ENCODE peak calls at places on chromosome 10, in nine cellular contexts. I, Q, P, A, E, O, B, C and H are unnamed samples.

GRCh38 chr10:75772153-75772887 is 340.9 kb downstream of the LRMDA start:
- DNase-seq in I (peak), Q (no peak), P (no peak), A (no peak), E (no peak), O (peak), B (no peak), C (no peak), H (no peak)

GRCh38 chr10:131972474-131973071 is 9.2 kb downstream of the BNIP3 start:
- DNase-seq in I (peak), Q (no peak), P (peak), A (no peak), E (no peak), O (no peak), B (peak), C (no peak), H (no peak)

GRCh38 chr10:50224330-50224952 is 26.9 kb downstream of the ASAH2 start:
- DNase-seq in I (peak), Q (peak), P (peak), A (peak), E (peak), O (peak), B (no peak), C (peak), H (peak)

GRCh38 chr10:53841746-53842145 is 959.3 kb downstream of the PCDH15 start:
- DNase-seq in I (no peak), Q (no peak), P (no peak), A (no peak), E (no peak), O (no peak), B (no peak), C (no peak), H (no peak)

GRCh38 chr10:27240891-27241639 is 468 bp upstream of the ACBD5 start:
- DNase-seq in I (peak), Q (peak), P (no peak), A (no peak), E (no peak), O (no peak), B (no peak), C (no peak), H (no peak)

GRCh38 chr10:79392020-79392398 is 44.7 kb downstream of the PPIF start:
- DNase-seq in I (no peak), Q (peak), P (no peak), A (no peak), E (no peak), O (no peak), B (no peak), C (no peak), H (no peak)

GRCh38 chr10:26621889-26622681 is 75.4 kb upstream of the PDSS1 start:
- DNase-seq in I (peak), Q (peak), P (no peak), A (no peak), E (peak), O (peak), B (peak), C (no peak), H (no peak)

GRCh38 chr10:3467052-3467906 is 294.7 kb upstream of the PITRM1 start:
- DNase-seq in I (peak), Q (peak), P (peak), A (peak), E (peak), O (peak), B (peak), C (peak), H (peak)

GRCh38 chr10:79293841-79294705 is 53.2 kb upstream of the PPIF start:
- DNase-seq in I (peak), Q (no peak), P (peak), A (no peak), E (no peak), O (peak), B (no peak), C (no peak), H (peak)

GRCh38 chr10:6269953-6270867 is 67.5 kb downstream of the PFKFB3 start:
- DNase-seq in I (no peak), Q (no peak), P (no peak), A (no peak), E (no peak), O (peak), B (no peak), C (no peak), H (peak)

GRCh38 chr10:73469579-73469978 is 26.2 kb downstream of the PPP3CB start:
- DNase-seq in I (no peak), Q (no peak), P (no peak), A (no peak), E (no peak), O (no peak), B (no peak), C (no peak), H (no peak)

GRCh38 chr10:29982997-29983648 is 76.3 kb downstream of the JCAD start:
- DNase-seq in I (no peak), Q (no peak), P (no peak), A (no peak), E (no peak), O (no peak), B (no peak), C (no peak), H (no peak)

GRCh38 chr10:121002586-121003205 is 151.5 kb downstream of the WDR11 start:
- DNase-seq in I (no peak), Q (no peak), P (no peak), A (no peak), E (no peak), O (no peak), B (no peak), C (no peak), H (no peak)

GRCh38 chr10:131743190-131744151 is 157.3 kb upstream of the PPP2R2D start:
- DNase-seq in I (no peak), Q (peak), P (no peak), A (no peak), E (no peak), O (no peak), B (no peak), C (no peak), H (no peak)

GRCh38 chr10:101217450-101218281 is 11.6 kb downstream of the LBX1 start:
- DNase-seq in I (no peak), Q (peak), P (no peak), A (no peak), E (peak), O (peak), B (no peak), C (no peak), H (no peak)

GRCh38 chr10:108452483-108453060 is 1288.1 kb upstream of the SORCS1 start:
- DNase-seq in I (no peak), Q (no peak), P (no peak), A (no peak), E (no peak), O (peak), B (no peak), C (no peak), H (no peak)

GRCh38 chr10:29522038-29522855 is 112.5 kb downstream of the SVIL start:
- DNase-seq in I (no peak), Q (no peak), P (peak), A (no peak), E (no peak), O (no peak), B (no peak), C (peak), H (no peak)

GRCh38 chr10:73641272-73642060 is at the start of gene MYOZ1:
- DNase-seq in I (no peak), Q (peak), P (no peak), A (no peak), E (no peak), O (peak), B (peak), C (no peak), H (no peak)

GRCh38 chr10:54559498-54559897 is 241.5 kb downstream of the PCDH15 start:
- DNase-seq in I (no peak), Q (no peak), P (no peak), A (no peak), E (no peak), O (no peak), B (no peak), C (peak), H (peak)

GRCh38 chr10:61298194-61298593 is 155.0 kb downstream of the TMEM26 start:
- DNase-seq in I (no peak), Q (no peak), P (no peak), A (no peak), E (no peak), O (no peak), B (no peak), C (no peak), H (no peak)

GRCh38 chr10:101331960-101332359 is 22.0 kb upstream of the BTRC start:
- DNase-seq in I (no peak), Q (no peak), P (no peak), A (no peak), E (no peak), O (no peak), B (no peak), C (no peak), H (no peak)

GRCh38 chr10:72757712-72758111 is 65.8 kb downstream of the MCU start:
- DNase-seq in I (no peak), Q (no peak), P (no peak), A (no peak), E (no peak), O (no peak), B (no peak), C (no peak), H (no peak)

GRCh38 chr10:125155101-125155500 is 5.3 kb downstream of the CTBP2 start:
- DNase-seq in I (peak), Q (peak), P (no peak), A (no peak), E (no peak), O (peak), B (no peak), C (no peak), H (no peak)

GRCh38 chr10:95201736-95202135 is 7.7 kb downstream of the ACSM6 start:
- DNase-seq in I (peak), Q (no peak), P (peak), A (no peak), E (peak), O (peak), B (no peak), C (no peak), H (no peak)

GRCh38 chr10:43623351-43623750 is 17.1 kb downstream of the ZNF485 start:
- DNase-seq in I (peak), Q (no peak), P (no peak), A (no peak), E (no peak), O (no peak), B (no peak), C (no peak), H (no peak)

GRCh38 chr10:93804200-93804599 is 46.5 kb downstream of the LGI1 start:
- DNase-seq in I (no peak), Q (no peak), P (no peak), A (no peak), E (no peak), O (no peak), B (no peak), C (no peak), H (no peak)

GRCh38 chr10:103528551-103528950 is 35.0 kb downstream of the NEURL1 start:
- DNase-seq in I (no peak), Q (no peak), P (no peak), A (no peak), E (no peak), O (no peak), B (no peak), C (no peak), H (no peak)

GRCh38 chr10:119111968-119112515 is 8.1 kb downstream of the DENND10 start:
- DNase-seq in I (peak), Q (no peak), P (peak), A (peak), E (no peak), O (peak), B (no peak), C (no peak), H (no peak)

GRCh38 chr10:20778008-20778757 is 118.9 kb downstream of the NEBL start:
- DNase-seq in I (no peak), Q (no peak), P (no peak), A (no peak), E (no peak), O (no peak), B (no peak), C (no peak), H (no peak)

GRCh38 chr10:48690791-48691660 is 6.4 kb downstream of the WDFY4 start:
- DNase-seq in I (no peak), Q (no peak), P (no peak), A (no peak), E (no peak), O (no peak), B (no peak), C (no peak), H (no peak)

GRCh38 chr10:48693206-48693605 is 8.5 kb downstream of the WDFY4 start:
- DNase-seq in I (no peak), Q (no peak), P (no peak), A (no peak), E (no peak), O (no peak), B (no peak), C (no peak), H (no peak)

GRCh38 chr10:48694371-48695030 is 9.8 kb downstream of the WDFY4 start:
- DNase-seq in I (no peak), Q (no peak), P (no peak), A (no peak), E (no peak), O (no peak), B (no peak), C (no peak), H (no peak)

GRCh38 chr10:48691812-48692528 is 7.3 kb downstream of the WDFY4 start:
- DNase-seq in I (no peak), Q (no peak), P (no peak), A (no peak), E (no peak), O (no peak), B (no peak), C (no peak), H (no peak)

GRCh38 chr10:48692748-48693147 is 8.1 kb downstream of the WDFY4 start:
- DNase-seq in I (no peak), Q (no peak), P (no peak), A (no peak), E (no peak), O (no peak), B (no peak), C (no peak), H (no peak)
- H3K4me3 ChIP-seq in I (no peak), Q (no peak), P (no peak), A (no peak), E (no peak), O (no peak), B (no peak), C (no peak), H (no peak)

DNA sequence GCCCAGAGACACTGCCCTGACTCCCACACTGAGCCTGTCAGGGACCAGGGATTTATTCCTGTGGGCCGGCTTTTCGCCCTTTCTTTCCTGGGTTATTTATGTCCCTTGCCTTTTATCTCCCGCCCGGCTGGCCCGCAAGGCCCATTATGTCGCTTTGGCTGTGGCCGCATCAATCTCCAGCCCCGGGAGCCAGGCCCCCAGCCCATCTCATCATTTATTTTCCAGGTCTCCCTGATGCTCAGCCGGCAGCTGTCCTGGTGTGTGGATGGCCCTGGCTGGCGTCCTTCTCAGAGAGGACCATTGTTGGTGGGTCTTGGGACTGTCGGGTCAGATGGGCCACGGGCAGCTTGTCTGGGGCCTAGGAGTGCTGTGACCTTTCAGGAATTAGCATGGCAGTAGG is 82.3 kb downstream of the FAM241B start:
- DNase-seq in I (no peak), Q (no peak), P (no peak), A (no peak), E (no peak), O (no peak), B (no peak), C (no peak), H (no peak)
- H3K4me3 ChIP-seq in I (no peak), Q (no peak), P (no peak), A (no peak), E (no peak), O (no peak), B (no peak), C (no peak), H (no peak)

GRCh38 chr10:88999629-89000028 is 9.0 kb downstream of the FAS start:
- DNase-seq in I (peak), Q (no peak), P (no peak), A (no peak), E (no peak), O (peak), B (no peak), C (no peak), H (no peak)
- H3K4me3 ChIP-seq in I (no peak), Q (no peak), P (no peak), A (no peak), E (no peak), O (peak), B (peak), C (no peak), H (no peak)

DNA sequence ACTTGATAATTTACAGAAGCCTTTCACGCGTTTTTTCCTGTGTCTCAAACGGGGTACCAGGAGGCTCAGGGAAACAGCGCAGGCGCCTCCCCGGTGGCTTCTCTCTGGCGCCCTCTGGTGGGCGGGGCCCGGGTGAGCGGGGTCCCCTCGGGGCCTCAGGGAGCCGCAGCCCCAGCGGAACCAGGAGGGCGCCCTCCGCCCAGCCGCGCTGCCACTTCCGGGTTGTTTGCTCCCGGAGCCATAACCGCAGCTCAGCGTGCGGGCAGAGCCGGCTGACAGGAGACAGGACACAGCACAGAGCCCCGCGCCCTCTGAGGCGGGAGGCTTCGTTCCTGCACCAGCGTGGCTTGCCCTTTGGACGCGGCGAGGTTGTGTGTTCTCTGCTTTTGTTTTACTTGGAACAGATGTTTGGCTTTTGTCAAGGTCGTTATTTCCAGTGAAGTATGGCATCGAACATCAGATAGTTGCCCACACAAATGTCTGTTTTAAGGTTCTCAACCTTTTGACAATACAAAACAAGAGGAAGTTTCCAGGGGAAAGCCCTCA is 6.9 kb upstream of the CYP2E1 start:
- DNase-seq in I (peak), Q (peak), P (peak), A (no peak), E (peak), O (peak), B (peak), C (no peak), H (no peak)
- H3K4me3 ChIP-seq in I (peak), Q (no peak), P (no peak), A (peak), E (peak), O (peak), B (peak), C (no peak), H (peak)

GRCh38 chr10:96463562-96463961 is 50.2 kb downstream of the TLL2 start:
- DNase-seq in I (no peak), Q (no peak), P (no peak), A (no peak), E (no peak), O (no peak), B (no peak), C (no peak), H (no peak)
- H3K4me3 ChIP-seq in I (no peak), Q (no peak), P (no peak), A (no peak), E (no peak), O (no peak), B (no peak), C (no peak), H (no peak)

GRCh38 chr10:11168423-11169100 is 150.9 kb downstream of the CELF2 start:
- DNase-seq in I (no peak), Q (no peak), P (no peak), A (no peak), E (no peak), O (no peak), B (no peak), C (no peak), H (no peak)
- H3K4me3 ChIP-seq in I (no peak), Q (no peak), P (no peak), A (no peak), E (no peak), O (no peak), B (no peak), C (no peak), H (no peak)